ENCODE peak calls at places on chromosomes 12 and 14, in five cellular contexts. U, E, P, D and T are unnamed samples.

GRCh38 chr12:64733857-64734256 is 25.3 kb downstream of the GNS start:
- DNase-seq in U (no peak), E (no peak), P (no peak), D (peak; percentile 23), T (peak; percentile 68)

GRCh38 chr12:32312049-32312670 is 87.2 kb upstream of the FGD4 start:
- DNase-seq in U (peak; percentile 42), E (no peak), P (no peak), D (peak; percentile 55), T (peak; percentile 20)

GRCh38 chr12:121033625-121034349 is 5.3 kb downstream of the OASL start:
- DNase-seq in U (no peak), E (peak; percentile 38), P (no peak), D (peak; percentile 39), T (peak; percentile 55)

GRCh38 chr14:25110101-25110500 is 60.2 kb upstream of the STXBP6 start:
- DNase-seq in U (no peak), E (no peak), P (no peak), D (no peak), T (no peak)

GRCh38 chr14:84520711-84521338 is 1009.1 kb upstream of the FLRT2 start:
- DNase-seq in U (no peak), E (no peak), P (no peak), D (no peak), T (no peak)

GRCh38 chr12:107385518-107385917 is 292.2 kb upstream of the CRY1 start:
- DNase-seq in U (no peak), E (no peak), P (no peak), D (no peak), T (no peak)

GRCh38 chr12:2323538-2324261 is 270.9 kb downstream of the CACNA1C start:
- DNase-seq in U (no peak), E (no peak), P (no peak), D (no peak), T (no peak)

GRCh38 chr14:106875503-106875902 is 1349.1 kb downstream of the TMEM121 start:
- DNase-seq in U (no peak), E (peak; percentile 51), P (no peak), D (no peak), T (no peak)

GRCh38 chr14:101707285-101707842 is 54.1 kb upstream of the PPP2R5C start:
- DNase-seq in U (peak; percentile 81), E (no peak), P (no peak), D (peak; percentile 70), T (peak; percentile 61)

GRCh38 chr14:62694075-62694474 is 351.2 kb downstream of the KCNH5 start:
- DNase-seq in U (no peak), E (no peak), P (no peak), D (no peak), T (peak; percentile 9)

GRCh38 chr12:5904441-5904840 is 40.6 kb downstream of the ANO2 start:
- DNase-seq in U (no peak), E (no peak), P (peak; percentile 44), D (no peak), T (no peak)

GRCh38 chr12:108733132-108733531 is 1.8 kb upstream of the CORO1C start:
- DNase-seq in U (no peak), E (no peak), P (no peak), D (no peak), T (no peak)

GRCh38 chr12:108730337-108731104 is 797 bp downstream of the CORO1C start:
- DNase-seq in U (peak; percentile 54), E (peak; percentile 52), P (peak; percentile 89), D (peak; percentile 12), T (peak; percentile 69)

GRCh38 chr12:108732489-108732888 is 1.2 kb upstream of the CORO1C start:
- DNase-seq in U (no peak), E (no peak), P (no peak), D (no peak), T (no peak)

GRCh38 chr12:108731105-108731865 is at the start of gene CORO1C:
- DNase-seq in U (peak; percentile 92), E (peak; percentile 97), P (peak; percentile 99), D (peak; percentile 92), T (peak; percentile 83)

DNA sequence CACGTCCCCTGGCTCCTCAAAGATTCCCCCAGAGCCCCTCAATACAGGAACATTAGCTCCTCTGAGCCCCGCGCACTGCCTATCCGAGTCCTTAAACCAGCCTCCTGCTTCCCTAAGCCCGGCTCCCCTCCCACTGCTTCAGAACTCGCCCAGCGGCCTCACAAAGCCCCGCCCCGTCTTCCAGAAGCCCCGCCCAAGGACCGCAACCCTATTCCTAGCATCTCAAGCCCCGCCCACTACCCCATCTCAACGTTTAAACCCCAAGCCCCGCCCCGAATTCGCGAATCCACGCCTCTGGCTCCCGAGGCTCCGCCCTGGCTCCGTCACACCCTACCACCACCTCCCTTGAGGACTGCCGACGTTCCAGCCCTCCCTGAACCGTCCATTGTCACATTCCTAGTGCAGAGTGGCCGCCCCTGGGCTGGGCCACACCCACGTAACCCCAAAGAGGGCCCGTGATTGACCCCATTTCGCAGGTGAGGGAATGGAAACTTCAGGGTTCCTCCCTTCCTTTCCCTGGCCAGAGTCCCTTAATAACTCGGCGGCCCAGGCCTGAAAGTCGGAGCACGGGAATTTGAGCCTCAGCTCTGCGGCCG is 646 bp upstream of the CORO1C start:
- DNase-seq in U (peak; percentile 95), E (peak; percentile 100), P (peak; percentile 100), D (peak; percentile 97), T (peak; percentile 86)
- TF ChIP-seq POLR2A in U (peak; percentile 62), E (peak; percentile 55), P (no peak), D (no peak), T (no peak)

DNA sequence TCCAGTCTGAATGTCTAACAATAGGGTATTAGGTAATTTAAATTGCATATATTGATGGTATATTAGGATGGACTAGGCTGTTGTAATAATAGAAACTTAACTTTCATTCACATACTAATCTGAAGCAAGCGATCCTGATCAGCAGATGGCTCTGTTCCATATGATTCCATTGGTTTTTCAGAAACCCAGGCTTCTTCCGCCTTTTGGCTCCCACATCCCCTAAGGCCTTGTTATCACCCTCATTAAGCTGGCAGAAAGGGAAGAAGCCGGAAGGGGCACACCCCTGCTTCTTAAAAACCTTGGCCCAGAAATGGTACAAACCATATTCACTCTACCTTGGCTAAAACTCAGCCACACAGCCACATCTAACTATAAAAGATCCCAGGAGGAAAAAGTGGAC is 329.2 kb downstream of the PCNX1 start:
- DNase-seq in U (no peak), E (no peak), P (no peak), D (no peak), T (no peak)
- TF ChIP-seq POLR2A in U (no peak), E (no peak), P (no peak), D (no peak), T (no peak)

GRCh38 chr12:103858953-103859601 is 18.0 kb upstream of the NT5DC3 start:
- DNase-seq in U (peak; percentile 67), E (peak; percentile 42), P (peak; percentile 82), D (peak; percentile 77), T (peak; percentile 68)
- TF ChIP-seq POLR2A in U (no peak), E (no peak), P (no peak), D (no peak), T (no peak)

GRCh38 chr14:75521415-75522199 is 662 bp upstream of the BATF start:
- DNase-seq in U (peak; percentile 49), E (no peak), P (no peak), D (no peak), T (no peak)

GRCh38 chr14:75520852-75521251 is 1.4 kb upstream of the BATF start:
- DNase-seq in U (no peak), E (no peak), P (no peak), D (no peak), T (no peak)

GRCh38 chr14:75523771-75524171 is 1.5 kb downstream of the BATF start:
- DNase-seq in U (no peak), E (no peak), P (no peak), D (no peak), T (no peak)

GRCh38 chr14:75522919-75523318 is 650 bp downstream of the BATF start:
- DNase-seq in U (no peak), E (no peak), P (no peak), D (no peak), T (no peak)

GRCh38 chr14:75522224-75522764 is at the start of gene BATF:
- DNase-seq in U (no peak), E (peak; percentile 58), P (no peak), D (no peak), T (no peak)
- TF ChIP-seq POLR2A in U (no peak), E (no peak), P (peak; percentile 65), D (no peak), T (no peak)

DNA sequence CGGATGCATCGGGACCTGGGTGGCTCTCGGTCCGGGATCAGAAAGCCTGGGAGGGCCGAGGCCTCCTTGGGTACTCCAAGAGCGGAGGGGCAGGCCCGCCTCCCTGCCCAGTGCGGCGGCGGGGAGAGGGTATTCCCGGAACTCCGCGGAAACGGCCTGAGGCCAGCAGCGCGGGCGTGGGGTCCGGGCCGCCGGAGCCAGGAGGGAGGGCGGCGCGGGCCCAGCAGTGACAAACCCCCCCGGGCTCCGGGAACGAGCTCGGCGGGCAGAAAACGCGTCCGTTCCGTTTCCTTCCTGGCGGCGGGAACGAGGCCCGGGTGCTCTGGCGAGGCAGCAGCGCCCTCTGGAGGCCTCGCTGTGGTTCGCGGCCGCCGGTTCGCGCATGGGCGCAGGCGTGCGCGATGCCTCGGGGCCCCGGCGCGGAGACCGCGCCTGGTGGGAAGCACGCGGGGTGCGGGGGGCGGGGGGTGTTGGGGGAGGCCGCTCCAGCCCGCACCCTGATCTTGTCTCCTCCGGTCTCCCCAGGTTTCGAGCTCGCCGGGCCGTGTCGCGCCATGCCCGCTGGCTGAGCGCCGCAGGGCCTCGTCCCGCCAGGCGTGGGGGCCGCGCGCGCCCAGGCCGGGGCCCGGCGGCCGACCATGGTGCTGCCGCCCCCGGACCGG is 1.9 kb downstream of the TMEM121 start:
- DNase-seq in U (peak; percentile 38), E (peak; percentile 83), P (peak; percentile 85), D (no peak), T (peak; percentile 99)
- TF ChIP-seq POLR2A in U (no peak), E (no peak), P (no peak), D (no peak), T (peak; percentile 34)

GRCh38 chr14:23320584-23321571 is at the start of gene PABPN1:
- DNase-seq in U (peak; percentile 100), E (peak; percentile 100), P (peak; percentile 100), D (peak; percentile 100), T (peak; percentile 82)
- TF ChIP-seq POLR2A in U (no peak), E (peak; percentile 0), P (peak; percentile 84), D (no peak), T (no peak)

GRCh38 chr14:22382955-22383354 is 206.1 kb downstream of the DAD1 start:
- DNase-seq in U (no peak), E (no peak), P (no peak), D (no peak), T (no peak)
- TF ChIP-seq POLR2A in U (no peak), E (no peak), P (no peak), D (no peak), T (no peak)

DNA sequence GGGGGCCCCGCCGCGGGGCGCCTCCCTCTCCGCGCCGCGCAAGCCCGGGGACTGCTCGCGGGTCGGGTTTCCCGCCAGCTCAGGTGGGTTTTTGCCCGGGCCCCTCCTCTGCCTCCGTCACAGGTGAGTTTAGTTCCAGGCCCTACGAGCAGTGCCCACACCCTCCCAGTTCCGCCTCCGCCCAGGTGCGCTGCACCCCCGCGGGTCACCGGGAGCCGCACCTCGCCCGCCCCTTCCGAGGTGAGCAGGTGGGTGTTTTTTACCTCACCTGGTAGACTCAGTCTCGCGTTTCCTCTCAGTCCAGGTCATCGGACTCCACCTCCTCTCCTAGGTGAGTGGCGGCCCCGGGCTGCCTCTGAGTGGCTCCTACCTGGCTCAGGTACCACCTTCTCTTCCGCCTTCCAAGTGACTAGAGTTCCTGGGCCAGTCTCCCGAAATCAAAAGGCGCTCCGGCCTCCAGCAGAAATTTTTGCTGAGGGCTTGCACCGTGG is at the start of gene TMEM30B:
- DNase-seq in U (no peak), E (peak; percentile 94), P (peak; percentile 74), D (no peak), T (no peak)
- TF ChIP-seq POLR2A in U (no peak), E (peak; percentile 10), P (no peak), D (no peak), T (no peak)